ENCODE peak calls at places on chromosomes 6 and 20, in six cellular contexts. G, A, O, Y, C and P are unnamed samples.

GRCh38 chr20:18698735-18699380 is 111.0 kb downstream of the DTD1 start:
- DNase-seq in G (no peak), A (no peak), O (no peak), Y (no peak), C (no peak), P (no peak)

GRCh38 chr20:45545754-45546453 is 1.3 kb downstream of the EPPIN start:
- DNase-seq in G (no peak), A (no peak), O (no peak), Y (no peak), C (peak), P (no peak)

GRCh38 chr6:78353040-78353439 is 514.3 kb upstream of the IRAK1BP1 start:
- DNase-seq in G (no peak), A (no peak), O (no peak), Y (no peak), C (no peak), P (no peak)

GRCh38 chr6:138986578-138986977 is 1.5 kb downstream of the REPS1 start:
- DNase-seq in G (no peak), A (peak), O (no peak), Y (no peak), C (no peak), P (no peak)

GRCh38 chr6:143078468-143079324 is 18.0 kb downstream of the AIG1 start:
- DNase-seq in G (no peak), A (no peak), O (no peak), Y (no peak), C (no peak), P (no peak)

GRCh38 chr6:69019832-69020231 is 384.8 kb downstream of the ADGRB3 start:
- DNase-seq in G (no peak), A (peak), O (no peak), Y (no peak), C (no peak), P (no peak)

GRCh38 chr6:145036236-145036635 is 699.1 kb downstream of the EPM2A start:
- DNase-seq in G (no peak), A (no peak), O (no peak), Y (no peak), C (no peak), P (no peak)

GRCh38 chr20:36573798-36574277 is 441 bp downstream of the TGIF2 start:
- DNase-seq in G (peak), A (peak), O (peak), Y (no peak), C (peak), P (peak)

GRCh38 chr6:169886631-169887227 is 135.3 kb downstream of the ERMARD start:
- DNase-seq in G (no peak), A (no peak), O (no peak), Y (no peak), C (no peak), P (no peak)

GRCh38 chr6:127938701-127939100 is 37.8 kb upstream of the THEMIS start:
- DNase-seq in G (no peak), A (peak), O (no peak), Y (no peak), C (no peak), P (no peak)

GRCh38 chr6:39173276-39173675 is 56.0 kb downstream of the KCNK5 start:
- DNase-seq in G (no peak), A (no peak), O (no peak), Y (no peak), C (no peak), P (no peak)

GRCh38 chr6:154615483-154616025 is 105.1 kb upstream of the CNKSR3 start:
- DNase-seq in G (peak), A (peak), O (peak), Y (peak), C (no peak), P (no peak)

GRCh38 chr6:34237722-34238506 is 1.2 kb downstream of the HMGA1 start:
- DNase-seq in G (peak), A (no peak), O (peak), Y (no peak), C (peak), P (peak)

GRCh38 chr6:41497994-41498393 is 48.2 kb upstream of the FOXP4 start:
- DNase-seq in G (no peak), A (no peak), O (no peak), Y (no peak), C (no peak), P (no peak)

GRCh38 chr6:158648682-158649131 is 1.1 kb upstream of the SYTL3 start:
- DNase-seq in G (peak), A (no peak), O (no peak), Y (no peak), C (peak), P (peak)

GRCh38 chr6:96086745-96087144 is 71.0 kb downstream of the FUT9 start:
- DNase-seq in G (no peak), A (no peak), O (no peak), Y (no peak), C (no peak), P (no peak)

GRCh38 chr6:300494-301198 is 8.4 kb downstream of the DUSP22 start:
- DNase-seq in G (no peak), A (no peak), O (no peak), Y (no peak), C (no peak), P (no peak)

GRCh38 chr20:57702091-57702490 is 7.7 kb downstream of the PMEPA1 start:
- DNase-seq in G (no peak), A (no peak), O (no peak), Y (no peak), C (no peak), P (no peak)

GRCh38 chr6:5181494-5182287 is 79.1 kb downstream of the LYRM4 start:
- DNase-seq in G (no peak), A (no peak), O (no peak), Y (no peak), C (no peak), P (no peak)

GRCh38 chr20:17611540-17612286 is 41.8 kb downstream of the DSTN start:
- DNase-seq in G (peak), A (no peak), O (no peak), Y (no peak), C (no peak), P (peak)
- TF ChIP-seq CTCF in G (peak), A (peak), O (no peak), Y (peak), C (no peak), P (no peak)

DNA sequence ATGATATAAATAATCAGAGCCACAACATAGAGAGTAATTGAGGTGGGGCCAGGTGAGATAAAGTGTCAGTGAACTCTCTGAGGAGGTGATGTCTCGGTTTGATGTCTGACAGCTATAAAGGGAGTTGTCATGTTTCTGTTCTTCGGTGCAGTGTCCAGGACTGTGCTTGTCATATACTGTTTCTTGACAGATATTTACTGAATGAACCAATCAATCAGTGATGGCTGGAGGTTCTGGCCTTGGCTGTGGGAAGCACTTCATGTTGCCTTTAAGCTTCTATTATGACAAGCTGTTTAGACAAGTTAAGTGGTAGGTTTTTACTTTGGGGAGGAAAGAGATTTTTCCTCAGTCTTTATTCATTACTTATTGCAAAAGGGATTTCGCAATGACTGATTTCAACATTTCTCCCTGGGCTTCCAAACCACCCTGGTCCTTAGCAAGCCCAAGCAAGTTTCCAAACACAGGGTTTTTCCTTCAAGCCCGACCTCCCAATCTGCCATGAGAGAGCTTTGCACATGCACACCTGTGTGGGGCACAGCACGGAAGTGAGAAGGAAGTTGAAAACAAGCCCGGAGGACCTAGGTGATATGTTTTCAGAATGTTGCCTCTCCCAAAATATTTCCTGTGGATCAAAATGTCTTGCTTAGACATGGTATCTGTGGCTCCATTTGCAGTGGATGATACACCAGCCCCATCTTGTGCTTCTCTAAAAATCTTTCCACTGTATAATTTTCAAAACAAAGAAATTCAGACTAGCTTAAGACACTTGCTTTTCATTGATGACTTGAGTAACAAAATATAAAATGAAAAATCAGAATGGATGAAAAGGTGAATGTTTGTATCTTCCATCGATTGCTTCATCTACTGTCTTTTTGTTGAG is 567.3 kb upstream of the BTBD3 start:
- DNase-seq in G (no peak), A (no peak), O (no peak), Y (no peak), C (no peak), P (no peak)
- TF ChIP-seq CTCF in G (no peak), A (no peak), O (no peak), Y (no peak), C (no peak), P (no peak)

GRCh38 chr6:9927271-9927670 is 487.6 kb downstream of the TFAP2A start:
- DNase-seq in G (no peak), A (no peak), O (no peak), Y (no peak), C (no peak), P (no peak)
- TF ChIP-seq CTCF in G (no peak), A (no peak), O (no peak), Y (no peak), C (no peak), P (no peak)

DNA sequence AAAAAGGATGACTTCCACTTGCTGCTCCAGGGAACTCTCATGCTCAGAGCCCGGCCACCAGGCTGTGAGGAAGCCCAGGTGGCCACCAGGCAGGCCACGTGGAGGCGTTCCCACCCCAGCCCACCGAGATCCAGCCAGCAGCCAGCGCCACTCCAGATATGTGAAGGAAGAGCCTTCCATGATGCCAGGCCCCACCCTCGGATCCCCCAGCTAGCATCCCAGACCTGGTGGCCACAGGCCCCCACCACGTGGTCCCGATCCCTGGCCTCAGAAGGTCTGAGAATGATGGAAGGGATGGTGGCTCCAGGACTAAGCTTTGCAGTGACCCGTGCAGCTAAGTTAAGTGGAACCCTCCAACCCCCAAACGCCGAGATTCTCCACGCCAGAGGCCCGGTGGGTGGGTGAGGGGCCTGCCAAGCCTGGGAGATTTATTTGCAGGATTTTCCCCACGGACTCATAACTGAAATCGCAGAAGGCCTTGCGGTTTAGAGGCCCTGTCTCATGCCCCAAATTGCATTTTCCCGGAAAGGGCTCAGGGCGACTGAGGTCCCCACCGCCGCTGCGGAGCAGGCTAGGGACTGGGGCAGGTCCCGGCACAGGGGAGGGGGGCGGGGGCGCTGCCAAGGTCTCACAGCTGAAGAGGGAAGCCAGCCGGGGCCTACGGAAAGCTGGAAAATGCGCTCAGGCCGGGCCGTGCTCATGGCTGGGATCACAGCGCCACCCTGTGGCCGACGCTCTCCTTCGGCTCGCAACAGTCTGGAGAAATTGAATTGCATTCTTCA is 31.1 kb upstream of the CST7 start:
- DNase-seq in G (peak), A (peak), O (peak), Y (peak), C (peak), P (peak)
- TF ChIP-seq CTCF in G (peak), A (peak), O (peak), Y (peak), C (peak), P (peak)

GRCh38 chr20:31548823-31549512 is 34.7 kb downstream of the HM13 start:
- DNase-seq in G (no peak), A (no peak), O (no peak), Y (no peak), C (no peak), P (no peak)

GRCh38 chr20:31547720-31548298 is 33.6 kb downstream of the HM13 start:
- DNase-seq in G (no peak), A (peak), O (no peak), Y (no peak), C (no peak), P (no peak)

GRCh38 chr20:31549513-31549880 is 35.3 kb downstream of the HM13 start:
- DNase-seq in G (no peak), A (no peak), O (no peak), Y (no peak), C (no peak), P (no peak)

GRCh38 chr20:31544600-31544999 is 30.4 kb downstream of the HM13 start:
- DNase-seq in G (no peak), A (no peak), O (no peak), Y (no peak), C (no peak), P (no peak)

GRCh38 chr20:31547017-31547675 is 32.9 kb downstream of the HM13 start:
- DNase-seq in G (peak), A (peak), O (peak), Y (peak), C (peak), P (peak)
- TF ChIP-seq CTCF in G (peak), A (no peak), O (peak), Y (no peak), C (no peak), P (no peak)

GRCh38 chr6:7283676-7284075 is 29.3 kb downstream of the SSR1 start:
- DNase-seq in G (no peak), A (no peak), O (no peak), Y (no peak), C (no peak), P (no peak)
- TF ChIP-seq CTCF in G (no peak), A (no peak), O (no peak), Y (no peak), C (no peak), P (no peak)

GRCh38 chr6:3208096-3208774 is 19.2 kb downstream of the TUBB2B start:
- DNase-seq in G (no peak), A (no peak), O (no peak), Y (no peak), C (no peak), P (no peak)

GRCh38 chr6:3204921-3205320 is 22.5 kb downstream of the TUBB2B start:
- DNase-seq in G (no peak), A (no peak), O (no peak), Y (no peak), C (no peak), P (no peak)

GRCh38 chr6:3208775-3209113 is 18.7 kb downstream of the TUBB2B start:
- DNase-seq in G (no peak), A (no peak), O (no peak), Y (no peak), C (no peak), P (no peak)

GRCh38 chr6:3205913-3206312 is 21.5 kb downstream of the TUBB2B start:
- DNase-seq in G (no peak), A (no peak), O (no peak), Y (no peak), C (no peak), P (no peak)

DNA sequence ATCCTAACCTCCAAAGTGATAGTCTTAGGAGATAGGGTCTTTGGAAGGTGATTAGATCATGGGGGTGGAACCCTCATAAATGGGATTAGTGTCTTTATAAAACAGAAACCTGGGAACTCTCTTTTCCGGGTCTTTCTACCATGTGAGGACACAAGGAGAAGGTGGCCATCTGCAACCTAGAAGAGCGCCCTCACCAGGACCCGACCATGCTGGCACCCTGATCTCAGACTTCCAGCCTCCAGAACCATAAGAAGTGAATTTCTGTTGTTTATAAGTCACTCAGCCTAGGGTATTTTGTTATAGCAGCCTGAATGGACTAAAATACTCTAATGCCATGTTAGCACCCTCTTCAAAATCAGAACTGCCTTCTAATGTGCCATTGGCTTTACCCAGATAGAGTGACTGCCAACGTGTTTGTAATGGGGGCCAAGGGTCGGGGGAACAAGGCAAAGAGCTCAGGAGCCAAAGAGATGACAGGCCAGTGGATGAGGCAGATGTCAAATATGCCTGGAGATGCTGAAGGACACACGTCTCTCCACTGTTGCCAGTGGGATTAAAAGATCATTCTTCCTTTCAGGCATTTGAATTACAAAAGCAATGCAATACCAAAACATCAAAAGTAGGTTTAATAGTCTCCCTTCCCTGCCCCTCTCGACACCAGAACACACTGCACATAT is 21.0 kb downstream of the TUBB2B start:
- DNase-seq in G (no peak), A (no peak), O (no peak), Y (no peak), C (no peak), P (no peak)
- TF ChIP-seq CTCF in G (no peak), A (no peak), O (no peak), Y (no peak), C (no peak), P (no peak)

GRCh38 chr20:46820682-46821081 is 74.0 kb upstream of the EYA2 start:
- DNase-seq in G (no peak), A (no peak), O (no peak), Y (no peak), C (no peak), P (no peak)
- TF ChIP-seq CTCF in G (no peak), A (no peak), O (no peak), Y (no peak), C (no peak), P (no peak)